ENCODE peak calls at places on chromosomes 4 and X, in seven cellular contexts. L is testis; V is CD8-positive, alpha-beta T cell; E is heart left ventricle; C is activated CD8-positive, alpha-beta memory T cell treated with anti-CD3 and anti-CD28 coated beads for 1 hour; W is NCI-H774; Y is IMR-90. F is an unnamed sample.

GRCh38 chr4:185997287-185997686 is 71.7 kb upstream of the TLR3 start:
- DNase-seq in L (no peak), V (no peak), E (peak; percentile 74), C (no peak), W (no peak), Y (no peak), F (no peak)

GRCh38 chr4:40749717-40750460 is at the start of gene NSUN7:
- DNase-seq in L (peak; percentile 84), V (no peak), E (peak; percentile 69), C (peak; percentile 3), W (peak; percentile 85), Y (no peak), F (peak; percentile 46)

GRCh38 chrX:108304210-108304609 is 134.0 kb downstream of the COL4A6 start:
- DNase-seq in L (no peak), V (no peak), E (no peak), C (no peak), W (no peak), Y (peak; percentile 7), F (no peak)

GRCh38 chrX:111861605-111862004 is 14.4 kb upstream of the TRPC5OS start:
- DNase-seq in L (no peak), V (no peak), E (no peak), C (no peak), W (no peak), Y (no peak), F (no peak)

GRCh38 chrX:148542481-148543255 is 42.3 kb downstream of the AFF2 start:
- DNase-seq in L (no peak), V (no peak), E (no peak), C (no peak), W (no peak), Y (no peak), F (no peak)

GRCh38 chr4:90419124-90419711 is 292.0 kb downstream of the CCSER1 start:
- DNase-seq in L (no peak), V (no peak), E (no peak), C (no peak), W (no peak), Y (peak; percentile 37), F (peak; percentile 46)

GRCh38 chr4:155819066-155819465 is 47.0 kb downstream of the ASIC5 start:
- DNase-seq in L (peak; percentile 45), V (no peak), E (no peak), C (no peak), W (no peak), Y (no peak), F (no peak)

GRCh38 chr4:103306870-103307345 is 108.8 kb upstream of the CENPE start:
- DNase-seq in L (peak; percentile 52), V (no peak), E (peak; percentile 55), C (no peak), W (peak; percentile 2), Y (no peak), F (no peak)

GRCh38 chr4:128333309-128334006 is 45.8 kb upstream of the PGRMC2 start:
- DNase-seq in L (no peak), V (no peak), E (no peak), C (no peak), W (no peak), Y (no peak), F (no peak)

GRCh38 chrX:74923942-74924448 is 1.3 kb downstream of the NEXMIF start:
- DNase-seq in L (peak; percentile 33), V (no peak), E (peak; percentile 40), C (no peak), W (peak; percentile 26), Y (no peak), F (peak; percentile 3)

GRCh38 chr4:128600996-128601857 is 208.3 kb upstream of the JADE1 start:
- DNase-seq in L (peak; percentile 48), V (no peak), E (no peak), C (no peak), W (peak; percentile 55), Y (peak; percentile 97), F (peak; percentile 99)

GRCh38 chrX:118570209-118570608 is 74.6 kb downstream of the DOCK11 start:
- DNase-seq in L (no peak), V (no peak), E (no peak), C (no peak), W (no peak), Y (no peak), F (no peak)

GRCh38 chr4:48989461-48990203 is 3.6 kb downstream of the CWH43 start:
- DNase-seq in L (no peak), V (no peak), E (no peak), C (no peak), W (no peak), Y (no peak), F (no peak)

F was measured in iris pigment epithelial cell.